ENCODE peak calls at places on chromosomes 16 and 17, in eight cellular contexts. L, D, T, I, R, O, Z and N are unnamed samples.

GRCh38 chr17:48542114-48542955 is 2.6 kb downstream of the HOXB2 start:
- DNase-seq in L (peak; percentile 47), D (no peak), T (no peak), I (no peak), R (no peak), O (no peak), Z (no peak), N (no peak)

GRCh38 chr16:2707368-2708289 is 12.4 kb downstream of the PRSS27 start:
- DNase-seq in L (no peak), D (no peak), T (no peak), I (no peak), R (no peak), O (no peak), Z (no peak), N (peak; percentile 59)

GRCh38 chr17:58200024-58200633 is 7.6 kb downstream of the EPX start:
- DNase-seq in L (peak; percentile 68), D (no peak), T (peak; percentile 48), I (peak; percentile 73), R (no peak), O (peak; percentile 52), Z (peak; percentile 52), N (no peak)

GRCh38 chr17:8632087-8632486 is 1.6 kb upstream of the MYH10 start:
- DNase-seq in L (no peak), D (no peak), T (no peak), I (no peak), R (no peak), O (no peak), Z (no peak), N (no peak)

GRCh38 chr16:50496990-50497389 is 51.2 kb upstream of the NKD1 start:
- DNase-seq in L (no peak), D (no peak), T (no peak), I (no peak), R (no peak), O (no peak), Z (no peak), N (no peak)

GRCh38 chr17:38870259-38871165 is 654 bp downstream of the LASP1 start:
- DNase-seq in L (peak; percentile 75), D (peak; percentile 43), T (peak; percentile 84), I (peak; percentile 94), R (peak; percentile 52), O (peak; percentile 45), Z (peak; percentile 86), N (peak; percentile 87)

GRCh38 chr17:48529191-48529979 is 1.4 kb downstream of the HOXB1 start:
- DNase-seq in L (no peak), D (no peak), T (no peak), I (no peak), R (no peak), O (no peak), Z (no peak), N (no peak)

GRCh38 chr16:4086153-4086552 is 30.1 kb downstream of the ADCY9 start:
- DNase-seq in L (no peak), D (no peak), T (no peak), I (peak; percentile 85), R (no peak), O (no peak), Z (no peak), N (peak; percentile 65)

GRCh38 chr17:20986767-20987510 is 55.9 kb downstream of the USP22 start:
- DNase-seq in L (no peak), D (no peak), T (no peak), I (no peak), R (no peak), O (no peak), Z (no peak), N (no peak)

GRCh38 chr16:10370096-10370726 is 15.7 kb upstream of the ATF7IP2 start:
- DNase-seq in L (no peak), D (no peak), T (no peak), I (no peak), R (no peak), O (no peak), Z (no peak), N (no peak)

GRCh38 chr17:38724337-38724988 is 5.7 kb upstream of the CISD3 start:
- DNase-seq in L (no peak), D (peak; percentile 85), T (no peak), I (peak; percentile 86), R (peak; percentile 70), O (peak; percentile 82), Z (peak; percentile 81), N (peak; percentile 76)

GRCh38 chr16:11901091-11901490 is 14.7 kb downstream of the GSPT1 start:
- DNase-seq in L (no peak), D (no peak), T (peak; percentile 22), I (no peak), R (no peak), O (no peak), Z (no peak), N (no peak)

GRCh38 chr17:9356488-9356911 is 219.1 kb downstream of the STX8 start:
- DNase-seq in L (no peak), D (peak; percentile 50), T (no peak), I (no peak), R (no peak), O (peak; percentile 1), Z (no peak), N (peak; percentile 45)

GRCh38 chr17:4518901-4519300 is 20.2 kb downstream of the SPNS2 start:
- DNase-seq in L (no peak), D (no peak), T (no peak), I (no peak), R (no peak), O (no peak), Z (no peak), N (no peak)

GRCh38 chr17:82836823-82837357 is 2.9 kb downstream of the ZNF750 start:
- DNase-seq in L (no peak), D (no peak), T (no peak), I (no peak), R (no peak), O (no peak), Z (no peak), N (no peak)

GRCh38 chr16:47143329-47143676 is 442 bp downstream of the NETO2 start:
- DNase-seq in L (peak; percentile 84), D (no peak), T (peak; percentile 76), I (peak; percentile 70), R (peak; percentile 40), O (peak; percentile 67), Z (peak; percentile 86), N (peak; percentile 59)

GRCh38 chr17:34366529-34367107 is 3.6 kb upstream of the CCL1 start:
- DNase-seq in L (no peak), D (no peak), T (no peak), I (no peak), R (no peak), O (no peak), Z (no peak), N (no peak)

GRCh38 chr16:11112723-11113348 is 143.2 kb downstream of the SOCS1 start:
- DNase-seq in L (no peak), D (no peak), T (no peak), I (no peak), R (no peak), O (peak; percentile 45), Z (no peak), N (no peak)

GRCh38 chr17:47663997-47664941 is 14.6 kb downstream of the KPNB1 start:
- DNase-seq in L (peak; percentile 77), D (peak; percentile 36), T (peak; percentile 50), I (no peak), R (no peak), O (peak; percentile 44), Z (peak; percentile 37), N (no peak)